ENCODE peak calls at places on chromosomes 12 and 14, in ten cellular contexts. G is tibial artery; L is GM23338; U is astrocyte of the spinal cord; S is cardiac muscle cell; R is choroid plexus epithelial cell; T is HepG2; N is coronary artery; H is CD4-positive, alpha-beta memory T cell; D is stomach. Q is an unnamed sample.

GRCh38 chr12:53754196-53754595 is 2.4 kb upstream of the CISTR start:
- DNase-seq in U (no peak), G (no peak), H (no peak), N (no peak), D (no peak), R (no peak), T (no peak), S (no peak), L (no peak), Q (no peak)

GRCh38 chr14:96797943-96798349 is 764 bp downstream of the VRK1 start:
- DNase-seq in S (no peak), H (no peak), U (no peak), N (no peak), D (no peak), L (no peak), R (peak; percentile 25), G (no peak), T (peak; percentile 20), Q (no peak)

GRCh38 chr12:7588703-7589329 is 76.9 kb downstream of the APOBEC1 start:
- DNase-seq in S (peak; percentile 31), U (peak; percentile 27), G (no peak), N (no peak), H (peak; percentile 46), T (peak; percentile 69), L (peak; percentile 77), R (peak; percentile 66), D (peak; percentile 54), Q (peak; percentile 41)

GRCh38 chr14:92747701-92748258 is 647 bp downstream of the LGMN start:
- DNase-seq in D (no peak), U (peak; percentile 27), S (no peak), G (no peak), T (peak; percentile 14), H (no peak), L (peak; percentile 35), R (peak; percentile 39), N (no peak), Q (no peak)

GRCh38 chr14:34043627-34044372 is 92.9 kb upstream of the EGLN3 start:
- DNase-seq in S (no peak), G (no peak), U (no peak), H (peak; percentile 61), N (no peak), T (peak; percentile 99), L (peak; percentile 35), R (no peak), D (no peak), Q (no peak)

GRCh38 chr14:75306917-75307699 is 28.5 kb downstream of the FOS start:
- DNase-seq in S (no peak), N (peak; percentile 62), T (no peak), L (peak; percentile 41), R (peak; percentile 56), U (no peak), G (no peak), H (no peak), D (no peak), Q (no peak)

GRCh38 chr12:563250-563781 is 99.9 kb downstream of the NINJ2 start:
- DNase-seq in G (no peak), R (peak; percentile 49), N (no peak), D (no peak), U (peak; percentile 71), L (no peak), S (no peak), H (peak; percentile 79), T (no peak), Q (no peak)

GRCh38 chr14:21091784-21092146 is 6.7 kb downstream of the ZNF219 start:
- DNase-seq in T (no peak), L (no peak), U (no peak), N (no peak), R (no peak), H (no peak), G (no peak), D (no peak), S (no peak), Q (no peak)

GRCh38 chr14:63474844-63475243 is 68.3 kb downstream of the PPP2R5E start:
- DNase-seq in N (no peak), R (no peak), T (no peak), G (no peak), H (no peak), U (no peak), L (no peak), D (no peak), S (no peak), Q (no peak)

GRCh38 chr14:63475761-63476160 is 67.4 kb downstream of the PPP2R5E start:
- DNase-seq in S (no peak), N (no peak), R (no peak), H (no peak), T (no peak), L (no peak), D (no peak), G (no peak), U (no peak), Q (no peak)

GRCh38 chr14:63478024-63478423 is 65.2 kb downstream of the PPP2R5E start:
- DNase-seq in N (no peak), G (no peak), S (no peak), U (no peak), T (no peak), D (no peak), R (no peak), H (no peak), L (no peak), Q (no peak)

GRCh38 chr14:63480599-63480998 is 62.6 kb downstream of the PPP2R5E start:
- DNase-seq in L (no peak), U (no peak), R (no peak), H (no peak), G (no peak), N (no peak), D (no peak), T (no peak), S (no peak), Q (no peak)

DNA sequence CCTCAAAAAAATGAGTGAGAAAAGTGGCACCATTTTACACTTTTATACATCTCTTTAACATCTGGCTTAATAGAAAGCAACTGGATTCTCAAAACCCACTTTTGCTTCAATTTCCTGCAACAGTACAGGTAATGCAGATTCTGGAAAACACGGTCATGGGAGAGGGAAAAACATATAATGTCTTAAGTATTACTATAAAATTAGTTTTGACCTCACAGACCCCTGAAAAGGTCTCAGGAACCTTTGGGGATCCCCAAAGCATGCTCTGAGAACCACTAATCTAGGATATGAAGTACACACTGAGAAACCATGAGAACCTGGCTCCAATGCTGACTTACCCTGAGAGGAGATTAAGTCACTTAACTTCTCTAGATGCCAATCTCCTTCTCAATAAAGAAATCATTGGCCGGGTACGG is 64.7 kb downstream of the PPP2R5E start:
- DNase-seq in H (no peak), G (no peak), U (no peak), N (no peak), L (no peak), T (no peak), D (no peak), S (no peak), R (no peak), Q (no peak)
- H3K4me3 ChIP-seq in H (peak overlapping the region; percentile 12), G (no peak overlapping the region), U (no peak overlapping the region), N (peak overlapping the region; percentile 39), L (no peak overlapping the region), T (no peak overlapping the region), D (no peak overlapping the region), S (no peak overlapping the region), R (no peak overlapping the region), Q (no peak overlapping the region)

GRCh38 chr14:52318829-52319604 is 4.9 kb downstream of the PTGER2 start:
- DNase-seq in L (no peak), D (no peak), G (no peak), S (no peak), R (no peak), T (no peak), N (no peak), H (peak; percentile 50), U (peak; percentile 43), Q (no peak)
- H3K4me3 ChIP-seq in L (no peak overlapping the region), D (no peak overlapping the region), G (no peak overlapping the region), S (no peak overlapping the region), R (peak overlapping the region; percentile 37), T (no peak overlapping the region), N (no peak overlapping the region), H (peak overlapping the region; percentile 34), U (no peak overlapping the region), Q (no peak overlapping the region)

GRCh38 chr12:108666326-108666995 is 32.8 kb upstream of the SELPLG start:
- DNase-seq in R (peak; percentile 53), D (no peak), N (peak; percentile 74), S (peak; percentile 73), T (peak; percentile 76), L (no peak), G (no peak), U (peak; percentile 36), H (no peak), Q (no peak)

GRCh38 chr12:108663324-108664015 is 29.8 kb upstream of the SELPLG start:
- DNase-seq in S (no peak), G (no peak), U (no peak), N (no peak), L (no peak), R (no peak), D (no peak), T (no peak), H (no peak), Q (no peak)

GRCh38 chr12:108665608-108666202 is 32.0 kb upstream of the SELPLG start:
- DNase-seq in S (no peak), G (no peak), H (no peak), T (peak; percentile 38), L (no peak), R (no peak), U (no peak), D (no peak), N (no peak), Q (no peak)

GRCh38 chr12:108667349-108667748 is 33.7 kb upstream of the SELPLG start:
- DNase-seq in H (no peak), T (peak; percentile 12), L (no peak), S (no peak), G (no peak), N (no peak), U (no peak), D (no peak), R (no peak), Q (no peak)

GRCh38 chr12:108664338-108665258 is 30.9 kb upstream of the SELPLG start:
- DNase-seq in D (peak; percentile 84), H (peak; percentile 85), S (peak; percentile 98), L (peak; percentile 93), G (peak; percentile 94), T (peak; percentile 92), R (peak; percentile 98), U (peak; percentile 96), N (peak; percentile 94), Q (peak; percentile 72)
- H3K4me3 ChIP-seq in D (no peak overlapping the region), H (no peak overlapping the region), S (no peak overlapping the region), L (no peak overlapping the region), G (peak overlapping the region; percentile 20), T (peak overlapping the region; percentile 8), R (no peak overlapping the region), U (no peak overlapping the region), N (peak overlapping the region; percentile 13), Q (no peak overlapping the region)

GRCh38 chr12:26611598-26611997 is 221.4 kb downstream of the ITPR2 start:
- DNase-seq in L (no peak), S (no peak), D (no peak), H (no peak), T (no peak), U (no peak), R (no peak), N (no peak), G (no peak), Q (no peak)

GRCh38 chr12:26614217-26614616 is 218.8 kb downstream of the ITPR2 start:
- DNase-seq in R (peak; percentile 50), H (no peak), G (no peak), T (no peak), N (no peak), L (peak; percentile 71), D (no peak), S (peak; percentile 55), U (no peak), Q (peak; percentile 16)

GRCh38 chr12:26608706-26609105 is 224.3 kb downstream of the ITPR2 start:
- DNase-seq in L (no peak), H (no peak), D (no peak), S (no peak), R (no peak), T (no peak), G (no peak), U (no peak), N (no peak), Q (no peak)

GRCh38 chr12:26610774-26611173 is 222.2 kb downstream of the ITPR2 start:
- DNase-seq in G (no peak), S (no peak), R (no peak), D (no peak), T (no peak), U (no peak), H (no peak), N (no peak), L (no peak), Q (no peak)

DNA sequence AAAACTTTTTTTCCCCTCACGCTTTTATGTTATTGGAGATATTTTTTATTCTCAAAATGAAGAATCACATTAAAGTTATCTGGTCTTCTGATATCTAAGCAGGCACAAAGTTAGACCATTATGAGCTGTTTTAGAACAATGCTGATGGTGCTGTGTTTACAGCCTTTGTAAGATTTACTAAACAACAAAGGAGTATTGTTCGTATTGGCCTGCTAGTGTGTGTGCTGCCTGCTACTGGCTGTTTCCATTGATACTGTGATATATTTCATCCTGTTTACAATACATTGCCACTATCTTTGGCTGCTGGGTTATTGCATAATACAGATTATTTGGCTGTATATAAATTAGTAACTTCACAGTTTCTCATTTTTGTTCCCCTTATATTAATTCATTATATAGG is 220.8 kb downstream of the ITPR2 start:
- DNase-seq in H (no peak), D (no peak), U (no peak), G (no peak), T (no peak), S (no peak), R (no peak), N (no peak), L (no peak), Q (no peak)
- H3K4me3 ChIP-seq in H (no peak overlapping the region), D (no peak overlapping the region), U (no peak overlapping the region), G (no peak overlapping the region), T (no peak overlapping the region), S (no peak overlapping the region), R (no peak overlapping the region), N (no peak overlapping the region), L (no peak overlapping the region), Q (no peak overlapping the region)

Q was measured in iPS DF 6.9.